ENCODE peak calls at places on chromosomes 6 and 20, in seven cellular contexts. One of them, this sample, is unnamed.
A peak's percentile ranks its signal among the peaks of the same experiment; 100 is the strongest.

GRCh38 chr20:33704197-33704924 is 15.7 kb downstream of the PXMP4 start:
- DNase-seq in neuronal stem cell: no peak
- DNase-seq in trophoblast cell: no peak
- DNase-seq in H1: no peak
- DNase-seq in mesenchymal stem cell: no peak
- DNase-seq in IMR-90: no peak
- DNase-seq in mesendoderm: no peak
- DNase-seq in this sample: no peak

GRCh38 chr6:80338201-80338836 is 231.8 kb downstream of the BCKDHB start:
- DNase-seq in mesenchymal stem cell: peak; percentile 63
- DNase-seq in neuronal stem cell: peak; percentile 77
- DNase-seq in mesendoderm: peak; percentile 83
- DNase-seq in IMR-90: peak; percentile 54
- DNase-seq in H1: peak; percentile 64
- DNase-seq in trophoblast cell: peak; percentile 27
- DNase-seq in this sample: peak; percentile 84

GRCh38 chr6:85866373-85866740 is 223.7 kb upstream of the SYNCRIP start:
- DNase-seq in IMR-90: peak; percentile 36
- DNase-seq in neuronal stem cell: no peak
- DNase-seq in mesenchymal stem cell: no peak
- DNase-seq in mesendoderm: no peak
- DNase-seq in H1: no peak
- DNase-seq in trophoblast cell: no peak
- DNase-seq in this sample: no peak

GRCh38 chr6:129748212-129748900 is 38.4 kb upstream of the ARHGAP18 start:
- DNase-seq in IMR-90: peak; percentile 61
- DNase-seq in trophoblast cell: peak; percentile 31
- DNase-seq in H1: no peak
- DNase-seq in mesendoderm: peak; percentile 73
- DNase-seq in mesenchymal stem cell: peak; percentile 89
- DNase-seq in neuronal stem cell: no peak
- DNase-seq in this sample: peak; percentile 33

GRCh38 chr6:144870796-144871195 is 585.7 kb downstream of the UTRN start:
- DNase-seq in neuronal stem cell: no peak
- DNase-seq in H1: no peak
- DNase-seq in mesenchymal stem cell: no peak
- DNase-seq in mesendoderm: no peak
- DNase-seq in IMR-90: no peak
- DNase-seq in trophoblast cell: no peak
- DNase-seq in this sample: no peak

GRCh38 chr6:42378125-42378524 is 73.6 kb downstream of the TRERF1 start:
- DNase-seq in mesenchymal stem cell: no peak
- DNase-seq in mesendoderm: no peak
- DNase-seq in H1: no peak
- DNase-seq in trophoblast cell: no peak
- DNase-seq in neuronal stem cell: no peak
- DNase-seq in IMR-90: no peak
- DNase-seq in this sample: no peak

GRCh38 chr6:2712102-2712501 is 38.6 kb downstream of the MYLK4 start:
- DNase-seq in mesenchymal stem cell: no peak
- DNase-seq in IMR-90: no peak
- DNase-seq in mesendoderm: no peak
- DNase-seq in neuronal stem cell: no peak
- DNase-seq in trophoblast cell: no peak
- DNase-seq in H1: no peak
- DNase-seq in this sample: no peak

GRCh38 chr6:159180001-159180400 is 10.8 kb downstream of the FNDC1 start:
- DNase-seq in H1: no peak
- DNase-seq in mesenchymal stem cell: no peak
- DNase-seq in IMR-90: peak; percentile 14
- DNase-seq in trophoblast cell: no peak
- DNase-seq in mesendoderm: no peak
- DNase-seq in neuronal stem cell: no peak
- DNase-seq in this sample: no peak

GRCh38 chr6:56432194-56432593 is 184.8 kb upstream of the COL21A1 start:
- DNase-seq in mesenchymal stem cell: no peak
- DNase-seq in H1: no peak
- DNase-seq in trophoblast cell: no peak
- DNase-seq in IMR-90: no peak
- DNase-seq in mesendoderm: no peak
- DNase-seq in neuronal stem cell: no peak
- DNase-seq in this sample: no peak

GRCh38 chr6:108768176-108768555 is 80.1 kb upstream of the ARMC2 start:
- DNase-seq in neuronal stem cell: peak; percentile 41
- DNase-seq in mesendoderm: no peak
- DNase-seq in IMR-90: no peak
- DNase-seq in H1: no peak
- DNase-seq in mesenchymal stem cell: no peak
- DNase-seq in trophoblast cell: no peak
- DNase-seq in this sample: no peak

GRCh38 chr6:161346717-161347504 is 73.0 kb upstream of the AGPAT4 start:
- DNase-seq in neuronal stem cell: no peak
- DNase-seq in H1: no peak
- DNase-seq in mesenchymal stem cell: no peak
- DNase-seq in trophoblast cell: peak; percentile 58
- DNase-seq in mesendoderm: no peak
- DNase-seq in IMR-90: no peak
- DNase-seq in this sample: no peak

GRCh38 chr20:47818466-47818865 is 33.2 kb upstream of the SULF2 start:
- DNase-seq in H1: no peak
- DNase-seq in mesendoderm: no peak
- DNase-seq in trophoblast cell: no peak
- DNase-seq in neuronal stem cell: no peak
- DNase-seq in IMR-90: no peak
- DNase-seq in mesenchymal stem cell: no peak
- DNase-seq in this sample: no peak

GRCh38 chr20:50879649-50880550 is 51.3 kb downstream of the ADNP start:
- DNase-seq in mesendoderm: no peak
- DNase-seq in neuronal stem cell: no peak
- DNase-seq in IMR-90: no peak
- DNase-seq in H1: no peak
- DNase-seq in mesenchymal stem cell: no peak
- DNase-seq in trophoblast cell: no peak
- DNase-seq in this sample: no peak

GRCh38 chr20:49368596-49368995 is 90.7 kb upstream of the ZNFX1 start:
- DNase-seq in IMR-90: no peak
- DNase-seq in neuronal stem cell: no peak
- DNase-seq in mesenchymal stem cell: no peak
- DNase-seq in mesendoderm: no peak
- DNase-seq in H1: no peak
- DNase-seq in trophoblast cell: no peak
- DNase-seq in this sample: no peak

GRCh38 chr20:13659288-13659687 is 20.6 kb upstream of the TASP1 start:
- DNase-seq in mesenchymal stem cell: no peak
- DNase-seq in H1: no peak
- DNase-seq in trophoblast cell: no peak
- DNase-seq in IMR-90: no peak
- DNase-seq in neuronal stem cell: no peak
- DNase-seq in mesendoderm: no peak
- DNase-seq in this sample: no peak

GRCh38 chr6:34391023-34391485 is 1.4 kb downstream of the NUDT3 start:
- DNase-seq in mesenchymal stem cell: peak; percentile 77
- DNase-seq in trophoblast cell: peak; percentile 37
- DNase-seq in IMR-90: peak; percentile 71
- DNase-seq in H1: no peak
- DNase-seq in mesendoderm: peak; percentile 14
- DNase-seq in neuronal stem cell: no peak
- DNase-seq in this sample: no peak

GRCh38 chr6:43460032-43460431 is 4.7 kb upstream of the DLK2 start:
- DNase-seq in trophoblast cell: no peak
- DNase-seq in mesendoderm: no peak
- DNase-seq in mesenchymal stem cell: no peak
- DNase-seq in neuronal stem cell: no peak
- DNase-seq in H1: no peak
- DNase-seq in IMR-90: no peak
- DNase-seq in this sample: no peak

GRCh38 chr20:59640267-59640666 is 35.9 kb downstream of the PHACTR3 start:
- DNase-seq in mesendoderm: no peak
- DNase-seq in neuronal stem cell: no peak
- DNase-seq in mesenchymal stem cell: no peak
- DNase-seq in H1: no peak
- DNase-seq in trophoblast cell: no peak
- DNase-seq in IMR-90: no peak
- DNase-seq in this sample: no peak

GRCh38 chr20:46974669-46975434 is 80.2 kb downstream of the EYA2 start:
- DNase-seq in H1: no peak
- DNase-seq in mesendoderm: no peak
- DNase-seq in IMR-90: no peak
- DNase-seq in neuronal stem cell: no peak
- DNase-seq in mesenchymal stem cell: no peak
- DNase-seq in trophoblast cell: no peak
- DNase-seq in this sample: no peak

GRCh38 chr20:44412402-44413144 is 57.1 kb downstream of the HNF4A start:
- DNase-seq in neuronal stem cell: no peak
- DNase-seq in H1: no peak
- DNase-seq in IMR-90: no peak
- DNase-seq in mesendoderm: no peak
- DNase-seq in trophoblast cell: no peak
- DNase-seq in mesenchymal stem cell: no peak
- DNase-seq in this sample: no peak

GRCh38 chr6:148761532-148761951 is 14.7 kb downstream of the UST start:
- DNase-seq in mesendoderm: no peak
- DNase-seq in mesenchymal stem cell: no peak
- DNase-seq in H1: no peak
- DNase-seq in trophoblast cell: no peak
- DNase-seq in neuronal stem cell: no peak
- DNase-seq in IMR-90: peak; percentile 22
- DNase-seq in this sample: no peak

GRCh38 chr20:21808863-21809664 is 103.6 kb downstream of the PAX1 start:
- DNase-seq in mesendoderm: peak; percentile 53
- DNase-seq in mesenchymal stem cell: no peak
- DNase-seq in IMR-90: no peak
- DNase-seq in trophoblast cell: peak; percentile 8
- DNase-seq in neuronal stem cell: peak; percentile 55
- DNase-seq in H1: peak; percentile 27
- DNase-seq in this sample: peak; percentile 80

GRCh38 chr20:49510562-49511117 is 28.2 kb upstream of the KCNB1 start:
- DNase-seq in trophoblast cell: peak; percentile 42
- DNase-seq in neuronal stem cell: no peak
- DNase-seq in mesendoderm: no peak
- DNase-seq in mesenchymal stem cell: peak; percentile 12
- DNase-seq in IMR-90: peak; percentile 83
- DNase-seq in H1: no peak
- DNase-seq in this sample: no peak

GRCh38 chr6:104771258-104771832 is 88.4 kb downstream of the HACE1 start:
- DNase-seq in IMR-90: peak; percentile 44
- DNase-seq in mesendoderm: peak; percentile 36
- DNase-seq in trophoblast cell: no peak
- DNase-seq in neuronal stem cell: peak; percentile 2
- DNase-seq in H1: no peak
- DNase-seq in mesenchymal stem cell: peak; percentile 58
- DNase-seq in this sample: no peak

GRCh38 chr6:72048080-72048479 is 161.7 kb downstream of the RIMS1 start:
- DNase-seq in H1: no peak
- DNase-seq in trophoblast cell: no peak
- DNase-seq in mesenchymal stem cell: no peak
- DNase-seq in IMR-90: no peak
- DNase-seq in mesendoderm: no peak
- DNase-seq in neuronal stem cell: no peak
- DNase-seq in this sample: no peak

GRCh38 chr6:150336708-150337107 is 32.1 kb upstream of the IYD start:
- DNase-seq in trophoblast cell: no peak
- DNase-seq in H1: no peak
- DNase-seq in mesendoderm: no peak
- DNase-seq in IMR-90: no peak
- DNase-seq in neuronal stem cell: no peak
- DNase-seq in mesenchymal stem cell: no peak
- DNase-seq in this sample: no peak

GRCh38 chr6:136069119-136069518 is 181.0 kb downstream of the MTFR2 start:
- DNase-seq in IMR-90: peak; percentile 89
- DNase-seq in H1: no peak
- DNase-seq in mesenchymal stem cell: peak; percentile 69
- DNase-seq in trophoblast cell: no peak
- DNase-seq in neuronal stem cell: no peak
- DNase-seq in mesendoderm: peak; percentile 42
- DNase-seq in this sample: no peak
- H3K4me1 ChIP-seq in IMR-90: peaks cover 17% of the 10 kb centered on the region
- H3K4me1 ChIP-seq in H1: no peaks in the 10 kb centered on the region
- H3K4me1 ChIP-seq in mesenchymal stem cell: peaks cover 3% of the 10 kb centered on the region
- H3K4me1 ChIP-seq in trophoblast cell: peaks cover 7% of the 10 kb centered on the region
- H3K4me1 ChIP-seq in neuronal stem cell: peaks cover 2% of the 10 kb centered on the region
- H3K4me1 ChIP-seq in mesendoderm: peaks cover 2% of the 10 kb centered on the region
- H3K4me1 ChIP-seq in this sample: peaks cover 4% of the 10 kb centered on the region

GRCh38 chr20:57421258-57422220 is 30.3 kb downstream of the RBM38 start:
- DNase-seq in trophoblast cell: no peak
- DNase-seq in IMR-90: no peak
- DNase-seq in mesendoderm: no peak
- DNase-seq in H1: no peak
- DNase-seq in mesenchymal stem cell: no peak
- DNase-seq in neuronal stem cell: no peak
- DNase-seq in this sample: no peak
- H3K23ac ChIP-seq in trophoblast cell: no peak overlapping the region
- H3K23ac ChIP-seq in IMR-90: no peak overlapping the region
- H3K23ac ChIP-seq in mesendoderm: no peak overlapping the region
- H3K23ac ChIP-seq in H1: no peak overlapping the region
- H3K23ac ChIP-seq in mesenchymal stem cell: no peak overlapping the region
- H3K23ac ChIP-seq in neuronal stem cell: peak overlapping the region; percentile 75
- H3K23ac ChIP-seq in this sample: no peak overlapping the region

GRCh38 chr20:288956-289692 is 1.4 kb downstream of the C20orf96 start:
- DNase-seq in neuronal stem cell: no peak
- DNase-seq in IMR-90: no peak
- DNase-seq in mesenchymal stem cell: no peak
- DNase-seq in H1: no peak
- DNase-seq in mesendoderm: no peak
- DNase-seq in trophoblast cell: no peak
- DNase-seq in this sample: no peak
- H3K4me2 ChIP-seq in neuronal stem cell: no peak overlapping the region
- H3K4me2 ChIP-seq in IMR-90: peak overlapping the region; percentile 89
- H3K4me2 ChIP-seq in mesenchymal stem cell: peak overlapping the region; percentile 97
- H3K4me2 ChIP-seq in H1: peak overlapping the region; percentile 78
- H3K4me2 ChIP-seq in mesendoderm: no peak overlapping the region
- H3K4me2 ChIP-seq in trophoblast cell: peak overlapping the region; percentile 77
- H3K4me2 ChIP-seq in this sample: peak overlapping the region; percentile 75

GRCh38 chr6:156885562-156885961 is 108.4 kb downstream of the ARID1B start:
- DNase-seq in neuronal stem cell: no peak
- DNase-seq in trophoblast cell: no peak
- DNase-seq in H1: no peak
- DNase-seq in mesendoderm: no peak
- DNase-seq in IMR-90: no peak
- DNase-seq in mesenchymal stem cell: no peak
- DNase-seq in this sample: no peak

GRCh38 chr6:156886409-156886808 is 109.2 kb downstream of the ARID1B start:
- DNase-seq in trophoblast cell: no peak
- DNase-seq in neuronal stem cell: no peak
- DNase-seq in IMR-90: no peak
- DNase-seq in H1: no peak
- DNase-seq in mesenchymal stem cell: peak; percentile 36
- DNase-seq in mesendoderm: no peak
- DNase-seq in this sample: no peak

GRCh38 chr6:156884306-156884705 is 107.1 kb downstream of the ARID1B start:
- DNase-seq in IMR-90: no peak
- DNase-seq in trophoblast cell: no peak
- DNase-seq in mesenchymal stem cell: no peak
- DNase-seq in H1: no peak
- DNase-seq in neuronal stem cell: no peak
- DNase-seq in mesendoderm: no peak
- DNase-seq in this sample: no peak

GRCh38 chr6:156881687-156882629 is 104.8 kb downstream of the ARID1B start:
- DNase-seq in H1: no peak
- DNase-seq in mesendoderm: no peak
- DNase-seq in mesenchymal stem cell: no peak
- DNase-seq in neuronal stem cell: no peak
- DNase-seq in IMR-90: peak; percentile 26
- DNase-seq in trophoblast cell: no peak
- DNase-seq in this sample: no peak

GRCh38 chr6:156883497-156884252 is 106.5 kb downstream of the ARID1B start:
- DNase-seq in neuronal stem cell: no peak
- DNase-seq in trophoblast cell: no peak
- DNase-seq in IMR-90: peak; percentile 35
- DNase-seq in mesenchymal stem cell: no peak
- DNase-seq in mesendoderm: no peak
- DNase-seq in H1: no peak
- DNase-seq in this sample: no peak
- H3K4me1 ChIP-seq in neuronal stem cell: peaks cover 9% of the 10 kb centered on the region
- H3K4me1 ChIP-seq in trophoblast cell: peaks cover 7% of the 10 kb centered on the region
- H3K4me1 ChIP-seq in IMR-90: peaks cover 18% of the 10 kb centered on the region
- H3K4me1 ChIP-seq in mesenchymal stem cell: peaks cover 14% of the 10 kb centered on the region
- H3K4me1 ChIP-seq in mesendoderm: peaks cover 10% of the 10 kb centered on the region
- H3K4me1 ChIP-seq in H1: peaks cover 2% of the 10 kb centered on the region
- H3K4me1 ChIP-seq in this sample: peaks cover 17% of the 10 kb centered on the region